ENCODE peak calls at places on chromosomes 12 and 14, in ten cellular contexts. One of them, this sample, is unnamed.

GRCh38 chr14:104138098-104138890 is at the start of gene KIF26A:
- DNase-seq in tibial artery: no peak
- DNase-seq in neural crest cell: peak
- DNase-seq in bronchial epithelial cell: no peak
- DNase-seq in AG04450: no peak
- DNase-seq in WTC11: peak
- DNase-seq in astrocyte of the cerebellum: no peak
- DNase-seq in ovary: peak
- DNase-seq in Peyer's patch: no peak
- DNase-seq in fibroblast of mammary gland: no peak
- DNase-seq in this sample: no peak

GRCh38 chr12:11687538-11687937 is 38.1 kb downstream of the ETV6 start:
- DNase-seq in fibroblast of mammary gland: no peak
- DNase-seq in astrocyte of the cerebellum: no peak
- DNase-seq in Peyer's patch: no peak
- DNase-seq in WTC11: no peak
- DNase-seq in ovary: no peak
- DNase-seq in neural crest cell: no peak
- DNase-seq in AG04450: no peak
- DNase-seq in bronchial epithelial cell: no peak
- DNase-seq in tibial artery: no peak
- DNase-seq in this sample: no peak

GRCh38 chr14:51328942-51329350 is 88.9 kb downstream of the TMX1 start:
- DNase-seq in tibial artery: peak
- DNase-seq in Peyer's patch: no peak
- DNase-seq in astrocyte of the cerebellum: no peak
- DNase-seq in fibroblast of mammary gland: peak
- DNase-seq in AG04450: no peak
- DNase-seq in bronchial epithelial cell: peak
- DNase-seq in ovary: no peak
- DNase-seq in neural crest cell: no peak
- DNase-seq in WTC11: no peak
- DNase-seq in this sample: no peak

GRCh38 chr14:64293976-64294671 is at the start of gene ESR2:
- DNase-seq in bronchial epithelial cell: peak
- DNase-seq in fibroblast of mammary gland: peak
- DNase-seq in neural crest cell: peak
- DNase-seq in astrocyte of the cerebellum: no peak
- DNase-seq in Peyer's patch: peak
- DNase-seq in tibial artery: no peak
- DNase-seq in AG04450: no peak
- DNase-seq in ovary: peak
- DNase-seq in WTC11: peak
- DNase-seq in this sample: peak

GRCh38 chr12:78210894-78211302 is 380.2 kb downstream of the NAV3 start:
- DNase-seq in tibial artery: no peak
- DNase-seq in neural crest cell: peak
- DNase-seq in bronchial epithelial cell: peak
- DNase-seq in Peyer's patch: no peak
- DNase-seq in ovary: no peak
- DNase-seq in WTC11: no peak
- DNase-seq in AG04450: no peak
- DNase-seq in fibroblast of mammary gland: peak
- DNase-seq in astrocyte of the cerebellum: peak
- DNase-seq in this sample: no peak

GRCh38 chr12:114925076-114925475 is 241.1 kb upstream of the TBX3 start:
- DNase-seq in tibial artery: no peak
- DNase-seq in bronchial epithelial cell: no peak
- DNase-seq in AG04450: no peak
- DNase-seq in neural crest cell: no peak
- DNase-seq in ovary: no peak
- DNase-seq in fibroblast of mammary gland: no peak
- DNase-seq in WTC11: no peak
- DNase-seq in astrocyte of the cerebellum: no peak
- DNase-seq in Peyer's patch: no peak
- DNase-seq in this sample: no peak

GRCh38 chr12:10574307-10574706 is 39.1 kb downstream of the MAGOHB start:
- DNase-seq in astrocyte of the cerebellum: no peak
- DNase-seq in tibial artery: no peak
- DNase-seq in neural crest cell: no peak
- DNase-seq in WTC11: no peak
- DNase-seq in fibroblast of mammary gland: no peak
- DNase-seq in ovary: no peak
- DNase-seq in Peyer's patch: no peak
- DNase-seq in AG04450: no peak
- DNase-seq in bronchial epithelial cell: no peak
- DNase-seq in this sample: no peak

GRCh38 chr12:116803018-116803736 is 65.1 kb downstream of the RNFT2 start:
- DNase-seq in bronchial epithelial cell: no peak
- DNase-seq in WTC11: no peak
- DNase-seq in tibial artery: no peak
- DNase-seq in AG04450: no peak
- DNase-seq in Peyer's patch: peak
- DNase-seq in fibroblast of mammary gland: no peak
- DNase-seq in neural crest cell: no peak
- DNase-seq in ovary: no peak
- DNase-seq in astrocyte of the cerebellum: no peak
- DNase-seq in this sample: no peak

DNA sequence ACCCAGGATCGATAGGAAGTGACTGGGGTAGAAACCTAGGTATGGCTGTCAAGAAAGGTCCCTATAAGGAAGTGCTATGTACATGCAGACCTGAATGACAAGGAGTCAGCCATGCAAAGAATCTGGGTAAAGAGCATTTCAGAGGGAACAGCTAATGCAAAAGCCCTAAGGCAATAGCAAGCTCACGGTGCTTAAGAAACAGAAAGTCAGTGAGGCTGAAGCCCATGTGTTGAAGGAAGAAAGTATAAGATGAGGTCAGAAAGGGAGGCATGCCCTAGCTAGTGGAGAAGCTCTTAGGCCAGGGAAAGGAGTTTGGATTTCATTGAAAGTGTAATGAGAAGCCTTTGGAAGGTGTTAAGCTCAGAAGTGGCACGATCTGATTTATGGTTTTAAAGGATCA is 6.0 kb upstream of the ADCY6 start:
- DNase-seq in Peyer's patch: no peak
- DNase-seq in astrocyte of the cerebellum: no peak
- DNase-seq in neural crest cell: no peak
- DNase-seq in tibial artery: no peak
- DNase-seq in ovary: no peak
- DNase-seq in fibroblast of mammary gland: no peak
- DNase-seq in AG04450: no peak
- DNase-seq in WTC11: no peak
- DNase-seq in bronchial epithelial cell: peak
- DNase-seq in this sample: no peak
- TF ChIP-seq CTCF in Peyer's patch: no peak
- TF ChIP-seq CTCF in astrocyte of the cerebellum: no peak
- TF ChIP-seq CTCF in neural crest cell: no peak
- TF ChIP-seq CTCF in tibial artery: no peak
- TF ChIP-seq CTCF in ovary: no peak
- TF ChIP-seq CTCF in fibroblast of mammary gland: no peak
- TF ChIP-seq CTCF in AG04450: no peak
- TF ChIP-seq CTCF in WTC11: no peak
- TF ChIP-seq CTCF in bronchial epithelial cell: no peak
- TF ChIP-seq CTCF in this sample: no peak

DNA sequence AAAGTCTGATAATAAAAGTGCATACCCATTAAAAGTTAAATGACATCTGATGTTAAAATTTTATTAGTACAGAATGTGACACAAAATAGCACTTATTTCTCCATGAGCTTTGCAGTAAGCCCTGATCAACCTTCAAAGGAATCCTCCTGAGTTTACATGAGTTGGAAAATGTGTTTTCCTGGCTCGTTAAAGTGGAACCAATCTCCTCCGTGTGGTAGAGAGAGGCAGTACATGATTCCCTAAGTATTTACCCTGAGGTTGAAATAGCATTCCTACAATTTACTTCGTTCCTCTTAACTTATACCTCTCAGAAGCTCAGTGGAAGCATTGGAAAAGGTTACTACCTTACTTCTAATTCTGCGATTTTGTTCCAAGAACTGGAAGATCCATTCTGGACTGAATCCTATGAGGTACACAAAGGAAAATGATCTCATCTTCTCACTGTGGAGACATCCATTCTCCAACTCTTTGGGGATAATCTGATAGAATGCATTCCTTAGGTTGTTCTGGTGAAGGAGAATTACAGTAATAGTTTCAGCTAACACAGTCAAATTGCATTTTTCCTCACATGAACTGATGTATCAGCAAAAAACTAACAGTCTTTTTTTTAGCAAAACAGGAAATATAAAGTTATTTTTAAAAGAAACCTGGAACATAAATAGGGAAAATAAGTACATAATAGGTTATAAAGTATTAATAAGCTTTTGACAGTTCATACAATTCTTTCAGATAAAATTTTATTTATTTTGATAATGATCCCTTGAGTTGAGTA is 475.6 kb downstream of the PDZRN4 start:
- DNase-seq in neural crest cell: no peak
- DNase-seq in WTC11: no peak
- DNase-seq in AG04450: no peak
- DNase-seq in bronchial epithelial cell: peak
- DNase-seq in fibroblast of mammary gland: peak
- DNase-seq in Peyer's patch: no peak
- DNase-seq in ovary: no peak
- DNase-seq in astrocyte of the cerebellum: peak
- DNase-seq in tibial artery: no peak
- DNase-seq in this sample: no peak
- TF ChIP-seq CTCF in neural crest cell: peak
- TF ChIP-seq CTCF in WTC11: peak
- TF ChIP-seq CTCF in AG04450: peak
- TF ChIP-seq CTCF in bronchial epithelial cell: peak
- TF ChIP-seq CTCF in fibroblast of mammary gland: peak
- TF ChIP-seq CTCF in Peyer's patch: no peak
- TF ChIP-seq CTCF in ovary: no peak
- TF ChIP-seq CTCF in astrocyte of the cerebellum: peak
- TF ChIP-seq CTCF in tibial artery: peak
- TF ChIP-seq CTCF in this sample: no peak

DNA sequence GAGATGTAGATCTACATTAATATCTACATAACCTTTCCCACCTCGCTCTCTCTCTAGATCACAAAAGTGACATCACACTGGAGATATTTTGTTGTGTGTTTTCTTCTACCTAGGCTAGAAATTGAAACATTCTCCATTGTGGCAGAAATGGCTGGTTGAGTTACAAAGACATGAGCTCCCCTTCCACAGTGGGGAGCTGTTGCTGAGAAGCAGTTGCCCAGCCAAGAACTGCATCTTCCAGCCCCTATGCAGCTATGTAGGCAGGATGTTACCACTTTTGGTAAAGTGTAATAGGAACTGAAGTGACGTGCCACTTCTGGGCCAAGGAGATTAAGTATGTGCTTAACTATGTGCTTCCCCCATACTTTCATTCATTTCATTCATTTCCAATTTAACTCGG is 138.7 kb upstream of the E2F7 start:
- DNase-seq in WTC11: peak
- DNase-seq in astrocyte of the cerebellum: no peak
- DNase-seq in tibial artery: no peak
- DNase-seq in Peyer's patch: no peak
- DNase-seq in neural crest cell: no peak
- DNase-seq in fibroblast of mammary gland: peak
- DNase-seq in AG04450: no peak
- DNase-seq in bronchial epithelial cell: peak
- DNase-seq in ovary: no peak
- DNase-seq in this sample: no peak
- TF ChIP-seq CTCF in WTC11: no peak
- TF ChIP-seq CTCF in astrocyte of the cerebellum: no peak
- TF ChIP-seq CTCF in tibial artery: no peak
- TF ChIP-seq CTCF in Peyer's patch: no peak
- TF ChIP-seq CTCF in neural crest cell: no peak
- TF ChIP-seq CTCF in fibroblast of mammary gland: peak
- TF ChIP-seq CTCF in AG04450: no peak
- TF ChIP-seq CTCF in bronchial epithelial cell: peak
- TF ChIP-seq CTCF in ovary: no peak
- TF ChIP-seq CTCF in this sample: no peak

DNA sequence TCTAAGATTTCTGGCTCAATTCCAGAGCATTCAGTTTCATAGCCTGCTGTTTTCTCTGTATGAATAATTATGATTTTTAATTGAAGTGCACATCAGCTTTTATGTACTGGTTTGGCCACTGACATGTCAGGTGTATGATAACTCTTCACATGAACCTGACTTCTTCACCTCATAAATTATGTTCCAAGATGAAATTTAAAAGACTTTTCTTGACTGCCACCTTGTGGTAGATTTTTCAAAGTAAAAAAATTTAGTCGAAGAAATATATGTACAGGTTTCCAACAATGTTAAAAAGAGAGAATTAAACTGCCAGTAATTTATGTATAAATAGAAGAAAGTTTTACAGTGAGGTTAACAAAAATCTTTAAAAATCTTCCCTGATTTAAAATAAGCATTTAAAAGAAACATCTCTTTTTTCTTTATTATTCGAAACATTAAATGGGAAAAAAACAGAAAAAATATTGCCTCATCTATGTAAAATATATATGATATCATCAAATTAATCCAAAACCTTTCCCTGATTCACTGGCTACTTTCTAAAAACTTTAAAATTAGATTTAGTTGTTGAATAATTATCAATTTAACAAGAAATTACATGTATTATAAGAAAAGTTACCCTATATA is 124.9 kb upstream of the ATXN7L3B start:
- DNase-seq in tibial artery: no peak
- DNase-seq in AG04450: no peak
- DNase-seq in bronchial epithelial cell: peak
- DNase-seq in astrocyte of the cerebellum: peak
- DNase-seq in fibroblast of mammary gland: peak
- DNase-seq in Peyer's patch: no peak
- DNase-seq in ovary: no peak
- DNase-seq in neural crest cell: no peak
- DNase-seq in WTC11: no peak
- DNase-seq in this sample: no peak
- TF ChIP-seq CTCF in tibial artery: no peak
- TF ChIP-seq CTCF in AG04450: peak
- TF ChIP-seq CTCF in bronchial epithelial cell: peak
- TF ChIP-seq CTCF in astrocyte of the cerebellum: no peak
- TF ChIP-seq CTCF in fibroblast of mammary gland: peak
- TF ChIP-seq CTCF in Peyer's patch: no peak
- TF ChIP-seq CTCF in ovary: no peak
- TF ChIP-seq CTCF in neural crest cell: peak
- TF ChIP-seq CTCF in WTC11: no peak
- TF ChIP-seq CTCF in this sample: no peak

DNA sequence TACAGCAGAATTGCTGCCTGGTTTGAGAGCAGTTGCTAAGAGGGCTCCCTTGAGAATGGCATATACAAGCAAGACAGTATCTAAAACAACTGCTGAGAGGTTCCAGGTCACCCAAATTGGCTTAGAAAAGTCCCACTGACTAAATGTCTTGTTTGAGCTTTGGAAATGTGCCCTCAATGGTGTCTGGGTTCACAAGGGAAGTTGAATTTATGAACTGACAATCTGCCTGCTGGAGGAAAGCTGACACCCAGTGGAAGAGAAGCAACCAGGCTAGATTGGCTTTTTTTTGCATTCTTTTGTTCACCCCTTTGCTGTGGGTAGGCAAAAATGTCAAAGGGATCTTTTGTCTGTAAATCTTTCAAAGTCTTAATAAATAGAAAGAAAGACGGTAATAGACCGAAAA is 44.6 kb upstream of the NPFF start:
- DNase-seq in fibroblast of mammary gland: no peak
- DNase-seq in tibial artery: no peak
- DNase-seq in WTC11: no peak
- DNase-seq in AG04450: no peak
- DNase-seq in Peyer's patch: no peak
- DNase-seq in neural crest cell: no peak
- DNase-seq in astrocyte of the cerebellum: no peak
- DNase-seq in ovary: no peak
- DNase-seq in bronchial epithelial cell: no peak
- DNase-seq in this sample: no peak
- TF ChIP-seq CTCF in fibroblast of mammary gland: no peak
- TF ChIP-seq CTCF in tibial artery: no peak
- TF ChIP-seq CTCF in WTC11: no peak
- TF ChIP-seq CTCF in AG04450: no peak
- TF ChIP-seq CTCF in Peyer's patch: no peak
- TF ChIP-seq CTCF in neural crest cell: no peak
- TF ChIP-seq CTCF in astrocyte of the cerebellum: no peak
- TF ChIP-seq CTCF in ovary: no peak
- TF ChIP-seq CTCF in bronchial epithelial cell: no peak
- TF ChIP-seq CTCF in this sample: no peak

This sample was measured in activated B cell treated with CpG ODN at 0.5 μM for 24 hours.